ENCODE peak calls at places on chromosomes 5 and 9, in five cellular contexts. J, G, S, M and Z are unnamed samples.
A peak's percentile ranks its signal among the peaks of the same experiment; 100 is the strongest.

GRCh38 chr5:163943546-163943945 is 438.1 kb downstream of the MAT2B start:
- DNase-seq in J (no peak), G (no peak), S (no peak), M (no peak), Z (no peak)

GRCh38 chr5:127040779-127041520 is 10.6 kb upstream of the MARCHF3 start:
- DNase-seq in J (peak; percentile 35), G (no peak), S (no peak), M (no peak), Z (no peak)

GRCh38 chr9:70165006-70165602 is 93.7 kb upstream of the SMC5 start:
- DNase-seq in J (no peak), G (no peak), S (no peak), M (no peak), Z (no peak)

GRCh38 chr5:143214458-143214857 is 189.0 kb downstream of the NR3C1 start:
- DNase-seq in J (no peak), G (no peak), S (no peak), M (no peak), Z (no peak)

GRCh38 chr9:125680442-125680841 is 26.6 kb downstream of the MAPKAP1 start:
- DNase-seq in J (no peak), G (no peak), S (no peak), M (no peak), Z (no peak)

GRCh38 chr5:102856374-102856748 is 101.3 kb downstream of the PAM start:
- DNase-seq in J (peak; percentile 57), G (no peak), S (no peak), M (no peak), Z (no peak)

GRCh38 chr9:33506626-33507370 is 17.3 kb upstream of the ANKRD18B start:
- DNase-seq in J (peak; percentile 99), G (no peak), S (no peak), M (no peak), Z (no peak)

GRCh38 chr5:101425345-101425744 is 522.3 kb upstream of the ST8SIA4 start:
- DNase-seq in J (no peak), G (no peak), S (no peak), M (no peak), Z (peak; percentile 13)

GRCh38 chr5:18745988-18746615 is 1111.8 kb downstream of the TAF11L14 start:
- DNase-seq in J (peak; percentile 18), G (no peak), S (peak; percentile 81), M (peak; percentile 9), Z (peak; percentile 78)

GRCh38 chr5:147394273-147394672 is 115.6 kb downstream of the DPYSL3 start:
- DNase-seq in J (no peak), G (no peak), S (no peak), M (no peak), Z (no peak)

GRCh38 chr9:15824310-15824709 is 271.5 kb downstream of the CCDC171 start:
- DNase-seq in J (no peak), G (no peak), S (no peak), M (no peak), Z (no peak)

GRCh38 chr5:5521029-5521428 is 98.6 kb downstream of the ICE1 start:
- DNase-seq in J (no peak), G (no peak), S (no peak), M (no peak), Z (no peak)

GRCh38 chr9:95641591-95641990 is 124.8 kb upstream of the PTCH1 start:
- DNase-seq in J (no peak), G (no peak), S (no peak), M (no peak), Z (no peak)

GRCh38 chr9:131129183-131129582 is 3.8 kb downstream of the NUP214 start:
- DNase-seq in J (no peak), G (no peak), S (no peak), M (no peak), Z (no peak)

GRCh38 chr5:10518352-10518751 is 45.5 kb upstream of the ANKRD33B start:
- DNase-seq in J (peak; percentile 80), G (no peak), S (no peak), M (no peak), Z (no peak)

GRCh38 chr5:142235050-142235797 is 89.6 kb downstream of the SPRY4 start:
- DNase-seq in J (no peak), G (no peak), S (no peak), M (no peak), Z (no peak)

GRCh38 chr5:81808106-81808505 is 57.2 kb upstream of the SSBP2 start:
- DNase-seq in J (no peak), G (no peak), S (no peak), M (no peak), Z (no peak)